ENCODE peak calls at places on chromosomes 4 and X, in four cellular contexts. P is psoas muscle, H is HEK293T, D is germinal center. M is an unnamed sample.

GRCh38 chrX:70033348-70033747 is 16.4 kb downstream of the AWAT2 start:
- DNase-seq in P (no peak), H (peak; percentile 64), D (peak; percentile 12), M (no peak)

GRCh38 chr4:38313999-38314561 is 349.9 kb upstream of the KLF3 start:
- DNase-seq in P (no peak), H (no peak), D (no peak), M (no peak)

GRCh38 chrX:39900788-39901170 is 197.0 kb downstream of the BCOR start:
- DNase-seq in P (no peak), H (peak; percentile 31), D (no peak), M (no peak)

GRCh38 chrX:2401590-2402360 is 99.0 kb downstream of the DHRSX start:
- DNase-seq in P (peak; percentile 46), H (no peak), D (no peak), M (peak; percentile 93)

GRCh38 chr4:100261346-100261745 is 71.1 kb upstream of the DDIT4L start:
- DNase-seq in P (no peak), H (no peak), D (no peak), M (no peak)

GRCh38 chr4:153293675-153294057 is 50.8 kb upstream of the MND1 start:
- DNase-seq in P (no peak), H (no peak), D (no peak), M (no peak)

GRCh38 chr4:74258949-74259348 is 49.3 kb upstream of the EPGN start:
- DNase-seq in P (no peak), H (no peak), D (no peak), M (no peak)

GRCh38 chrX:41332408-41332987 is 1.5 kb upstream of the DDX3X start:
- DNase-seq in P (no peak), H (no peak), D (peak; percentile 26), M (no peak)

GRCh38 chr4:16450724-16451123 is 224.5 kb upstream of the TAPT1 start:
- DNase-seq in P (no peak), H (no peak), D (no peak), M (no peak)

GRCh38 chr4:108717386-108717785 is 45.5 kb downstream of the ETNPPL start:
- DNase-seq in P (no peak), H (no peak), D (no peak), M (no peak)

GRCh38 chr4:165464813-165465381 is 86.1 kb downstream of the CPE start:
- DNase-seq in P (no peak), H (peak; percentile 50), D (peak; percentile 35), M (no peak)

GRCh38 chrX:10296581-10296980 is 139.8 kb downstream of the CLCN4 start:
- DNase-seq in P (no peak), H (no peak), D (no peak), M (no peak)

GRCh38 chr4:183612329-183613250 is 46.4 kb downstream of the RWDD4 start:
- DNase-seq in P (no peak), H (no peak), D (no peak), M (no peak)

GRCh38 chrX:16653424-16653823 is 3.5 kb downstream of the S100G start:
- DNase-seq in P (no peak), H (no peak), D (no peak), M (no peak)

GRCh38 chr4:26020083-26020668 is 106.2 kb downstream of the SMIM20 start:
- DNase-seq in P (no peak), H (no peak), D (no peak), M (no peak)

GRCh38 chr4:113331811-113332210 is 282.4 kb downstream of the ANK2 start:
- DNase-seq in P (no peak), H (no peak), D (no peak), M (no peak)

GRCh38 chr4:183321079-183321478 is 1.0 kb upstream of the CLDN22 start:
- DNase-seq in P (no peak), H (no peak), D (no peak), M (no peak)

GRCh38 chr4:120724656-120725055 is 197.9 kb downstream of the PRDM5 start:
- DNase-seq in P (no peak), H (no peak), D (no peak), M (no peak)

GRCh38 chrX:55039471-55039870 is 8.7 kb upstream of the ALAS2 start:
- DNase-seq in P (no peak), H (no peak), D (no peak), M (no peak)

GRCh38 chr4:986949-987688 is at the start of gene IDUA:
- DNase-seq in P (peak; percentile 86), H (peak; percentile 70), D (peak; percentile 85), M (peak; percentile 51)

GRCh38 chr4:28369504-28369903 is 1508.9 kb downstream of the STIM2 start:
- DNase-seq in P (no peak), H (no peak), D (no peak), M (no peak)

GRCh38 chrX:136684120-136684519 is 36.2 kb downstream of the CD40LG start:
- DNase-seq in P (no peak), H (no peak), D (no peak), M (no peak)

GRCh38 chrX:111100191-111100590 is 4.2 kb downstream of the PAK3 start:
- DNase-seq in P (no peak), H (peak; percentile 73), D (peak; percentile 46), M (no peak)

GRCh38 chr4:147788791-147789190 is 56.9 kb downstream of the ARHGAP10 start:
- DNase-seq in P (no peak), H (no peak), D (no peak), M (no peak)

GRCh38 chrX:80282535-80282934 is 137.7 kb upstream of the TENT5D start:
- DNase-seq in P (no peak), H (no peak), D (no peak), M (no peak)

GRCh38 chr4:8913121-8913857 is 41.6 kb upstream of the HMX1 start:
- DNase-seq in P (no peak), H (no peak), D (no peak), M (no peak)

GRCh38 chrX:107470198-107470597 is 20.7 kb downstream of the FRMPD3 start:
- DNase-seq in P (no peak), H (no peak), D (peak; percentile 14), M (no peak)

M was measured in gastrocnemius medialis.